ENCODE peak calls at places on chromosomes 1 and 21, in eight cellular contexts. J is WTC11, Z is tibial nerve, X is psoas muscle, R is left ventricle myocardium inferior, I is endodermal cell, L is NB4, C is K562. T is an unnamed sample.

GRCh38 chr1:11858968-11859871 is 475 bp upstream of the NPPB start:
- DNase-seq in Z (no peak), R (peak), I (peak), J (peak), X (peak), C (peak), L (peak), T (peak)

GRCh38 chr21:43345746-43346409 is 81.1 kb downstream of the SIK1 start:
- DNase-seq in I (no peak), X (no peak), L (peak), C (peak), J (no peak), Z (no peak), R (no peak), T (no peak)

GRCh38 chr21:25506268-25506667 is 101.0 kb downstream of the MRPL39 start:
- DNase-seq in C (no peak), L (no peak), R (no peak), Z (no peak), X (no peak), I (no peak), J (no peak), T (no peak)

GRCh38 chr1:170700842-170701305 is 36.9 kb downstream of the PRRX1 start:
- DNase-seq in Z (no peak), R (no peak), X (no peak), L (no peak), I (no peak), C (no peak), J (no peak), T (no peak)

GRCh38 chr1:115807723-115808122 is 33.2 kb downstream of the NHLH2 start:
- DNase-seq in J (peak), X (no peak), R (no peak), I (peak), Z (no peak), L (peak), C (peak), T (no peak)

GRCh38 chr1:205977348-205978014 is 25.7 kb downstream of the RAB7B start:
- DNase-seq in X (peak), C (peak), I (peak), R (peak), J (peak), Z (no peak), L (peak), T (peak)

GRCh38 chr1:215606564-215607168 is 39.6 kb downstream of the KCTD3 start:
- DNase-seq in C (peak), R (no peak), X (no peak), J (no peak), I (no peak), Z (no peak), L (peak), T (no peak)

GRCh38 chr1:115837762-115838421 is 3.0 kb downstream of the NHLH2 start:
- DNase-seq in L (no peak), I (peak), C (no peak), J (peak), X (no peak), Z (no peak), R (no peak), T (no peak)

GRCh38 chr1:210223174-210223904 is 9.3 kb upstream of the SERTAD4 start:
- DNase-seq in L (no peak), C (no peak), Z (no peak), R (no peak), I (no peak), J (no peak), X (no peak), T (no peak)
- TF ChIP-seq CTCF in L (no peak), C (no peak), Z (no peak), R (no peak), I (no peak), J (no peak), X (no peak), T (no peak)

DNA sequence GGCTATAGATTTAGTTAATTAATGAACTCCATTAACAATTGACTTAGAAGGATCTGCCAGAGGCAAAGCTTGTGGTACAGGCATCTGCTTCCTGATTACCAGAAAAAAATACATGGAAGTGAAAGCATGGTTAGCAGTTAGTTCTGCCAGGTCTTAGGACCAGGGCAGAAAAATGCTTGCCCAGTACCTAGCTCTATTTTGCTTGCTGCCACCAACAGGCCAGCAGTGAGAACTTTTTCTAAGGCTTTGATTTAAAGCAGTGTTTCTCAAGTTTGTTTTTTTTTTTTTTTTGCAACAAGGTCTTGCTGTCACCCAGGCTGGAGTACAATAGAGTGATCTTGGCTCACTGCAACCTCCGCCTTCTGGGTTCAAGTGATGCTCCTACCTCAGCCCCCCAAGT is 16.4 kb upstream of the MTF1 start:
- DNase-seq in X (no peak), R (no peak), L (peak), I (peak), C (no peak), J (no peak), Z (no peak), T (no peak)
- TF ChIP-seq CTCF in X (no peak), R (no peak), L (peak), I (peak), C (peak), J (no peak), Z (no peak), T (no peak)

DNA sequence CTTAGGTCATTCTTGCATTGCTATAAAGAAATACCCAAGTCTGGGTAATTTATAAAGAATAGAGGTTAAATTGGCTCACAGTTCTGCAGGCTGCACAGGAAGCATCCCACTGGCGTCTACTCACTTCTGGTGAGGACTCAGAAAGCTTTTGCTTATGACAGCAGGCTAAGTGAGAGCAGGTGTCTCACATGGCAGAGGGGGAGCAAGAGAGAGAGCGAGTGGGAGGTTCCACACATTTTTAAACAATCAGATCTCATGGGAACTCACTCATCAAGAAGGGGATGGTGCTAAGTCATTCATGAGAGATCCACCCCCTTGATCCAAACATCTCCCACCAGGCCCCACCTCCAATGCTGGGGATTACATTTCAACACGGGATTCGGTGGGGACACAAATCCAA is 13.6 kb upstream of the RGS4 start:
- DNase-seq in L (peak), Z (no peak), R (no peak), C (no peak), X (no peak), I (no peak), J (no peak), T (no peak)
- TF ChIP-seq CTCF in L (no peak), Z (no peak), R (no peak), C (no peak), X (no peak), I (no peak), J (no peak), T (no peak)

DNA sequence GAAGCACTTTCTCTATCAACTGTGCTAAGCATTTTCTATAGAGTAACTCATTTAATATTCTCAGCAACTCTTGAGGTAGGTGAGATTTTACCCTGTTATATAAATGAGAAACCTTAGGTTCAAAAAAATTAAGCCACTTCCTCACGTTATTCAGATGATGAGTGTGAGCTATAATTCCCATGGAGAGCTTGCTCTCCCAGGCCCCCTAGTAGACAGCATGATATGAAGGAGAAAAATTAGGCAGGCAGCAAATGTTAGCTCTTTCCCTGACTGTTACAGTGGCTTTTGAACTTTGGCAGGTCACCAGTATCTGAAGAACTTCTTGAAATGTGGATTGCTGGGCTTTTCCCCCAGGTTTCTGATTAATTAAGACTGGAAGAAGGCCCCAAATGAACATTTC is 753.1 kb downstream of the NCAM2 start:
- DNase-seq in J (no peak), Z (no peak), L (no peak), R (no peak), X (no peak), C (no peak), I (no peak), T (no peak)
- TF ChIP-seq CTCF in J (no peak), Z (no peak), L (no peak), R (no peak), X (no peak), C (no peak), I (no peak), T (no peak)